ENCODE peak calls at places on chromosome 16, in four cellular contexts. S is K562, L is neuronal stem cell, D is mesenchymal stem cell. X is an unnamed sample.

GRCh38 chr16:21656795-21657768 is 4.7 kb upstream of the IGSF6 start:
- DNase-seq in S (peak; percentile 70), D (peak; percentile 69), L (peak; percentile 55), X (no peak)

GRCh38 chr16:73093146-73094144 is 45.5 kb upstream of the ZFHX3 start:
- DNase-seq in D (no peak), S (no peak), L (no peak), X (no peak)

GRCh38 chr16:79318137-79318899 is 282.2 kb downstream of the MAF start:
- DNase-seq in D (no peak), L (no peak), S (no peak), X (no peak)

GRCh38 chr16:58264961-58265479 is 29.8 kb downstream of the PRSS54 start:
- DNase-seq in D (peak; percentile 79), L (no peak), S (peak; percentile 79), X (no peak)

GRCh38 chr16:89377446-89377838 is 112.9 kb downstream of the ANKRD11 start:
- DNase-seq in D (no peak), S (no peak), L (no peak), X (no peak)

GRCh38 chr16:70715113-70715711 is 29.4 kb upstream of the MTSS2 start:
- DNase-seq in D (peak; percentile 91), S (no peak), L (no peak), X (peak; percentile 97)

GRCh38 chr16:1398826-1399581 is 15.5 kb downstream of the UNKL start:
- DNase-seq in L (no peak), D (no peak), S (no peak), X (no peak)

GRCh38 chr16:15849209-15849981 is 7.4 kb downstream of the MYH11 start:
- DNase-seq in S (no peak), D (no peak), L (no peak), X (no peak)

GRCh38 chr16:25161753-25162152 is 50.2 kb downstream of the LCMT1 start:
- DNase-seq in S (no peak), D (no peak), L (no peak), X (no peak)

GRCh38 chr16:72426416-72426815 is 254.5 kb upstream of the PMFBP1 start:
- DNase-seq in D (no peak), L (no peak), S (no peak), X (no peak)

GRCh38 chr16:71709231-71709781 is 15.2 kb downstream of the PHLPP2 start:
- DNase-seq in S (no peak), L (no peak), D (peak; percentile 30), X (no peak)

GRCh38 chr16:57304169-57305061 is 19.9 kb upstream of the PLLP start:
- DNase-seq in L (no peak), S (no peak), D (peak; percentile 86), X (peak; percentile 82)

GRCh38 chr16:2460916-2461315 is 1.0 kb downstream of the TEDC2 start:
- DNase-seq in D (no peak), L (no peak), S (no peak), X (peak; percentile 68)
- H3K4me3 ChIP-seq in D (no peak overlapping the region), L (peak overlapping the region; percentile 92), S (peak overlapping the region; percentile 77), X (no peak overlapping the region)

DNA sequence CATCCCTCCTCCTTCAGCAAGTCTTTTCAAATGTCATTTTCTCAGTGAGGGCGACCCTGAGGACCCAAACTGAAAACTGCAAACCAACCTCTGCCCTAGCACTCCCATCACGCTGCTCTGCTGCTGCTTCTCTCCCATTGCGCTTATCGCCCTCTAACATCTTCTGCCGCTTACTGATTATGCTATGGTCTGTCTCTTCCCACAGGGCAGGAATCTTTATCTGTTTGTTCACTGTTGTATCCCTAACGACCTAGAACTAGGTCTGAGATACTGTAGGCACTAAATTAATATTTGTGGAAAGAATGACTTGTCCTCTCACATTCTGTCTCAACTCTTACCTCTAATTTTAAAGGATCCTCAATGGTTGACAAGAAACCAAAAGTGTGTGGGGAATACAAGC is 12.5 kb downstream of the ZSCAN32 start:
- DNase-seq in L (no peak), S (peak; percentile 84), D (no peak), X (no peak)
- H3K9me3 ChIP-seq in L (peaks cover 38% of the 10 kb centered on the region), S (peaks cover 29% of the 10 kb centered on the region), D (peaks cover 71% of the 10 kb centered on the region), X (peaks cover 47% of the 10 kb centered on the region)

GRCh38 chr16:27431773-27432599 is 30.0 kb downstream of the IL21R start:
- DNase-seq in D (peak; percentile 6), S (no peak), L (no peak), X (peak; percentile 23)
- H3K9ac ChIP-seq in D (peak overlapping the region; percentile 76), S (no peak overlapping the region), L (peak overlapping the region; percentile 54), X (no peak overlapping the region)

DNA sequence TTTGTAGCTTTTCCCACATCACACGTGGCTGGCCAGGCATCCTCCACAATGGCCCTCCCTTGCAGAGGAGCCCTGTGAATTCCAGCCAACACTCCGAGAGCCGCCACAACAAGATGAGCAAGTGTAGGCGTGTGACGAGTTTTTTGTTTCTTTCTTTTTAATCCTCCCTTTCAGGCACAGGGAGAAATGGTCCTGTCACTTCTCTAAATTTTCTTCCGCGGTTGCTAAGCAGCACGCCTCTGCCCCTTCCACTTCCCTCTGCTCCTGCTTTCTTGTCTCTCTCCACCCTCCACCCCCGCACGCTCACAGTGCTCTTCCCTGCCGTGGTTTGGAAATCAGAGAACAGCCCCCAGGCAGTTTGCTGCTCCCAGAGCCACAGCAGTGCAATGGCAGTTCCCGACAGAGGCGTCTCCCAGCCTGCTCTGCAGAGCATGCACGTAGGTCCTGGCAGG is 68.0 kb upstream of the MRTFB start:
- DNase-seq in L (peak; percentile 73), S (peak; percentile 57), D (peak; percentile 74), X (peak; percentile 92)
- H3K4me3 ChIP-seq in L (no peak overlapping the region), S (no peak overlapping the region), D (no peak overlapping the region), X (peak overlapping the region; percentile 63)

GRCh38 chr16:23581746-23582145 is 14.4 kb downstream of the NDUFAB1 start:
- DNase-seq in S (no peak), L (no peak), D (no peak), X (no peak)
- H3K9me3 ChIP-seq in S (no peaks in the 10 kb centered on the region), L (no peaks in the 10 kb centered on the region), D (no peaks in the 10 kb centered on the region), X (no peaks in the 10 kb centered on the region)

GRCh38 chr16:69112285-69113129 is 7.1 kb downstream of the HAS3 start:
- DNase-seq in D (peak; percentile 46), S (peak; percentile 81), L (peak; percentile 56), X (peak; percentile 79)
- H3K9ac ChIP-seq in D (no peak overlapping the region), S (no peak overlapping the region), L (no peak overlapping the region), X (no peak overlapping the region)

GRCh38 chr16:4328580-4329353 is 12.9 kb downstream of the GLIS2 start:
- DNase-seq in S (no peak), L (no peak), D (peak; percentile 76), X (peak; percentile 79)
- H3K4me3 ChIP-seq in S (no peak overlapping the region), L (no peak overlapping the region), D (no peak overlapping the region), X (no peak overlapping the region)

GRCh38 chr16:34078697-34079096 is 619.3 kb downstream of the TP53TG3F start:
- DNase-seq in L (peak; percentile 48), S (no peak), D (no peak), X (no peak)
- H3K9me3 ChIP-seq in L (no peaks in the 10 kb centered on the region), S (peaks cover 3% of the 10 kb centered on the region), D (peaks cover 86% of the 10 kb centered on the region), X (peaks cover 82% of the 10 kb centered on the region)

GRCh38 chr16:86523166-86523740 is 12.9 kb downstream of the FOXF1 start:
- DNase-seq in S (no peak), D (no peak), L (no peak), X (peak; percentile 43)

GRCh38 chr16:86519649-86520316 is 9.5 kb downstream of the FOXF1 start:
- DNase-seq in S (peak; percentile 67), D (peak; percentile 89), L (peak; percentile 67), X (peak; percentile 81)

GRCh38 chr16:86522639-86523038 is 12.3 kb downstream of the FOXF1 start:
- DNase-seq in S (no peak), D (no peak), L (no peak), X (peak; percentile 41)

GRCh38 chr16:86520317-86521210 is 10.2 kb downstream of the FOXF1 start:
- DNase-seq in S (peak; percentile 56), D (peak; percentile 87), L (no peak), X (peak; percentile 75)

GRCh38 chr16:86521236-86522197 is 11.2 kb downstream of the FOXF1 start:
- DNase-seq in S (peak; percentile 16), D (peak; percentile 9), L (no peak), X (peak; percentile 44)
- H3K9ac ChIP-seq in S (no peak overlapping the region), D (no peak overlapping the region), L (no peak overlapping the region), X (no peak overlapping the region)

X was measured in kidney.